ENCODE peak calls at places on chromosomes 3 and 15, in four cellular contexts. Q, A, Z and G are unnamed samples.

GRCh38 chr3:2360815-2361214 is 262.1 kb downstream of the CNTN4 start:
- DNase-seq in A (no peak), Z (no peak), Q (no peak), G (no peak)

GRCh38 chr3:69809076-69809835 is 70.0 kb downstream of the MITF start:
- DNase-seq in Z (no peak), Q (no peak), A (no peak), G (no peak)

GRCh38 chr15:57235865-57236264 is 140.4 kb upstream of the CGNL1 start:
- DNase-seq in A (no peak), Z (no peak), Q (no peak), G (no peak)

GRCh38 chr3:87410110-87410509 is 133.7 kb upstream of the POU1F1 start:
- DNase-seq in A (no peak), Q (no peak), Z (no peak), G (no peak)

GRCh38 chr3:102235679-102236078 is 199.1 kb upstream of the ZPLD1 start:
- DNase-seq in A (no peak), Z (no peak), Q (no peak), G (no peak)

GRCh38 chr15:38054488-38054887 is 120.0 kb downstream of the TMCO5A start:
- DNase-seq in Z (no peak), A (no peak), Q (no peak), G (no peak)

GRCh38 chr3:140822381-140823047 is 119.1 kb upstream of the SLC25A36 start:
- DNase-seq in Z (no peak), Q (no peak), A (no peak), G (no peak)

GRCh38 chr3:108088697-108089096 is 2.1 kb downstream of the CD47 start:
- DNase-seq in Z (no peak), Q (no peak), A (no peak), G (no peak)

GRCh38 chr3:49410844-49411549 is 779 bp downstream of the RHOA start:
- DNase-seq in Q (no peak), A (no peak), Z (no peak), G (no peak)

GRCh38 chr15:55532944-55533343 is 24.9 kb upstream of the DNAAF4 start:
- DNase-seq in Q (no peak), A (no peak), Z (no peak), G (no peak)

GRCh38 chr3:94734201-94734600 is 671.3 kb downstream of the NSUN3 start:
- DNase-seq in A (no peak), Q (no peak), Z (no peak), G (no peak)

GRCh38 chr15:41607033-41607432 is 48.0 kb downstream of the TYRO3 start:
- DNase-seq in Q (no peak), Z (no peak), A (no peak), G (no peak)

GRCh38 chr3:153026026-153026425 is 136.0 kb upstream of the RAP2B start:
- DNase-seq in Z (no peak), Q (no peak), A (no peak), G (no peak)
- TF ChIP-seq CTCF in Z (peak; percentile 70), Q (peak; percentile 58), A (peak; percentile 51), G (peak; percentile 80)

DNA sequence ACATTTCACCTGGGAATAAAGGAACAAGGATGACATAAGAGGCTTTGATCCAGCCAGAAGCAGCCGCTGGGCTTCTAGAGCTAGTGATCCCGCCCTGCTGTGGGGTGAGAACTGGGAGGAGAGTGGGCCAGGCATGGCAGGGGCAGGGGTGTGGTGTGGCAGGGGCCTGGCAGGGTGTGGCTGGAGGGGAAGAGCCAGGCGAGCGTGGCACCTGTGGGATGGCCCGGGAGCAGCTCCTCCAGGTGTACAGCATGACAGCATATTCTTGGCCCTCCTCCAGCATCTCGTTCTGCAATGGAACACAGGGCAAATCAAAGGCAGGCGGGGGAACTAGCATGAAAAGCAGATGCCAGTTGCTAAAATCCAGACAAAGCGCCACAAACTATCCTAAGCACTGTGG is 35.5 kb downstream of the CYFIP1 start:
- DNase-seq in Q (peak; percentile 82), Z (no peak), A (peak; percentile 70), G (no peak)
- H3K27ac ChIP-seq in Q (peak overlapping the region; percentile 45), Z (no peak overlapping the region), A (no peak overlapping the region), G (no peak overlapping the region)

DNA sequence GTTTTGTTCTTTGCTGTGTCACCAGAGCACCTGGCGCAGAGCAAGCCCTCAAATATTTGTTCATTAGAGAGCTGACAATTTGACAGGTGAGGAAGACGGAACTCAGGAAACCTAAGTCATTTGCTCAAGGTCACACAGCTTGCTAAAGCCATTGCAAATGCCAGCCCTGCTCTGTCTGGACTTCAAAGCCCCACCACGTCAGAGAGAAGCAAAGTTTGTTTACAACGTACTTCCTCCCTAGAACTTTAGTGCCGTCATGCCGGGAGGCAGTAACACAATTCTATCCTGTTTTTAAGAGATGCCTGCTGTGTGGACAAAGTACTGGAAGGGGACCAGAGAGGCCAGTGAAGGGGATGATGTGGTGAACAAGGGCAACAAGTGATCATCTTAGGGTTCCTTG is 216.6 kb upstream of the PRICKLE2 start:
- DNase-seq in Z (no peak), Q (no peak), A (no peak), G (no peak)
- H3K27me3 ChIP-seq in Z (no peaks in the 10 kb centered on the region), Q (peaks cover 32% of the 10 kb centered on the region), A (no peaks in the 10 kb centered on the region), G (peaks cover 40% of the 10 kb centered on the region)

DNA sequence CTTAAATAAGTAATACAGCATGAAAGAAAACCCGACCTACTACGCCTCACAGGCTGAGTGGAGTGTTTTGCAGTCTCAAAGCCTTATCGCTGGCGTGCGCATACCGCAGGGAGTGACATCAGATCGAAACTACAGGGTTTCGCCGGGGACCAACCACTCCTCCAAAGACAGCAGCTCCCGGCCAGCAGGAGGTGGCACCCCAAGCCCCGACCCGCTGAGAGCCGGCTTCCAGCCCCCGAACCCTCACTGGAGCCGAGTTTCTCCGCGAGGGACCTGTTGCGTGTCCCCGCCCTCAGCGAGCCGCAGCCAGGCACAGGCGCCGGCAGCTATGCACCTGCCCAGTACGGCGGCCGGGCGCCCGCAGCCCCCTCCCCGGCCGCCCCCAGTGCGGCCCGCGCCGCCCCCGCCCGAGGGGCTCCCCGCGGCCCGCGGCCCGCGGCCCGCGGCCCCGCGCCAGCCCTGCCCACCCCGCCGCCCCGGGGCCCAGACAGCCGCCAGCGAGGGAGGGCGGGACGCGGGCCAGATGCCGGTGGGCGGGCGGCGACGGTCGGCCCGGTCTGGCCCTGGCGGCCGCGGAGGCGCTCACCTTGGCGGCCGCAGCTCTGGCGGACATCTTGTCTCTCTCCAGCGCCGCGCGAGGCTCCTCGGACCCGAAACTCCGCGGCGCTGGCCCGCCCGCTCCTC is 710 bp downstream of the TJP1 start:
- DNase-seq in Z (peak; percentile 41), Q (peak; percentile 83), A (peak; percentile 77), G (no peak)
- TF ChIP-seq CTCF in Z (peak; percentile 32), Q (no peak), A (peak; percentile 31), G (no peak)

GRCh38 chr3:16427309-16427965 is 86.1 kb downstream of the RFTN1 start:
- DNase-seq in A (no peak), Q (peak; percentile 14), Z (no peak), G (no peak)
- H3K27ac ChIP-seq in A (no peak overlapping the region), Q (peak overlapping the region; percentile 36), Z (peak overlapping the region; percentile 81), G (no peak overlapping the region)

GRCh38 chr15:80403712-80404056 is 498 bp upstream of the ARNT2 start:
- DNase-seq in Z (no peak), A (no peak), Q (no peak), G (no peak)
- H3K27me3 ChIP-seq in Z (peaks cover 2% of the 10 kb centered on the region), A (no peaks in the 10 kb centered on the region), Q (peaks cover 46% of the 10 kb centered on the region), G (peaks cover 74% of the 10 kb centered on the region)

GRCh38 chr3:171833775-171834460 is 9.2 kb upstream of the TMEM212 start:
- DNase-seq in Z (no peak), Q (no peak), A (no peak), G (no peak)
- TF ChIP-seq CTCF in Z (peak; percentile 61), Q (peak; percentile 38), A (peak; percentile 49), G (no peak)

GRCh38 chr3:149252272-149252671 is 30.6 kb upstream of the CP start:
- DNase-seq in A (no peak), Z (no peak), Q (no peak), G (no peak)
- H3K27ac ChIP-seq in A (no peak overlapping the region), Z (no peak overlapping the region), Q (no peak overlapping the region), G (no peak overlapping the region)

DNA sequence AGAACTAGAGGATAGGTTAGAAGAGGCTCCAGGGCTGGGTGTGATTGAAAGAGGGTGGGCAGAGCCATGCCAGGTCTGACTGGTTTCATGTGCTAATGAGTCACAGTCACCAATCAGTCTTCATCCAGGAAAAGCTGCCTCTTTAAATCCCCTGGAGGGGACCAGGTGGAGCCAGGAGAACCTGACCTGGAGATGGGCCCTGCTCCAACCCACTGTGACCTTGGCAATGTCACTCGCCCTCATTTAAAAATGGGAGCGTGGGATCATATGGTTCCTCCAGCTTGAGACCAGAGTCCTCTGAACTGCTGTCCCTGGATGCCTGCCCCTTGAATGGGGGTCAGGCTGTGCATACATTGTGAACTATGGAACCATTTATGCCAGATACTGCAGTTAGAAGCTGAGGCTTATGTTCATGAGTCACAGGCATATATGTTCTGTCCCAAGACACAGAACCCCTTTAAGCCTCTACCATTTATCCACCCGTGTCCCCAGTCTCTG is 23.0 kb downstream of the HES1 start:
- DNase-seq in A (peak; percentile 43), Z (no peak), Q (no peak), G (no peak)
- H3K27me3 ChIP-seq in A (no peaks in the 10 kb centered on the region), Z (no peaks in the 10 kb centered on the region), Q (no peaks in the 10 kb centered on the region), G (peaks cover 4% of the 10 kb centered on the region)